ENCODE peak calls at places on chromosomes 4 and X, in six cellular contexts. One of them, this sample, is unnamed.

GRCh38 chr4:67198757-67199156 is 346.5 kb downstream of the CENPC start:
- DNase-seq in NCI-H1092 treated with DMSO at 0.1 percent for 48 hours: peak; percentile 55
- DNase-seq in sciatic nerve: no peak
- DNase-seq in effector memory CD8-positive, alpha-beta T cell: no peak
- DNase-seq in left ventricle myocardium inferior: no peak
- DNase-seq in fibroblast of pulmonary artery: peak; percentile 77
- DNase-seq in this sample: no peak

GRCh38 chrX:134191276-134191675 is 45.7 kb upstream of the CCDC160 start:
- DNase-seq in NCI-H1092 treated with DMSO at 0.1 percent for 48 hours: no peak
- DNase-seq in sciatic nerve: no peak
- DNase-seq in effector memory CD8-positive, alpha-beta T cell: no peak
- DNase-seq in left ventricle myocardium inferior: no peak
- DNase-seq in fibroblast of pulmonary artery: no peak
- DNase-seq in this sample: no peak

GRCh38 chr4:83285022-83285387 is 407 bp upstream of the COQ2 start:
- DNase-seq in NCI-H1092 treated with DMSO at 0.1 percent for 48 hours: peak; percentile 41
- DNase-seq in sciatic nerve: no peak
- DNase-seq in effector memory CD8-positive, alpha-beta T cell: no peak
- DNase-seq in left ventricle myocardium inferior: no peak
- DNase-seq in fibroblast of pulmonary artery: peak; percentile 73
- DNase-seq in this sample: no peak

GRCh38 chr4:2837904-2838496 is 5.6 kb upstream of the ADD1 start:
- DNase-seq in NCI-H1092 treated with DMSO at 0.1 percent for 48 hours: no peak
- DNase-seq in sciatic nerve: peak; percentile 69
- DNase-seq in effector memory CD8-positive, alpha-beta T cell: peak; percentile 73
- DNase-seq in left ventricle myocardium inferior: no peak
- DNase-seq in fibroblast of pulmonary artery: peak; percentile 74
- DNase-seq in this sample: peak; percentile 70

GRCh38 chrX:115018040-115018647 is 728 bp upstream of the IL13RA2 start:
- DNase-seq in NCI-H1092 treated with DMSO at 0.1 percent for 48 hours: no peak
- DNase-seq in sciatic nerve: no peak
- DNase-seq in effector memory CD8-positive, alpha-beta T cell: no peak
- DNase-seq in left ventricle myocardium inferior: no peak
- DNase-seq in fibroblast of pulmonary artery: peak; percentile 29
- DNase-seq in this sample: no peak

GRCh38 chrX:74438771-74439170 is 17.5 kb downstream of the SLC16A2 start:
- DNase-seq in NCI-H1092 treated with DMSO at 0.1 percent for 48 hours: no peak
- DNase-seq in sciatic nerve: no peak
- DNase-seq in effector memory CD8-positive, alpha-beta T cell: no peak
- DNase-seq in left ventricle myocardium inferior: no peak
- DNase-seq in fibroblast of pulmonary artery: no peak
- DNase-seq in this sample: no peak

GRCh38 chr4:76585897-76586360 is 150.9 kb downstream of the SHROOM3 start:
- DNase-seq in NCI-H1092 treated with DMSO at 0.1 percent for 48 hours: peak; percentile 83
- DNase-seq in sciatic nerve: no peak
- DNase-seq in effector memory CD8-positive, alpha-beta T cell: no peak
- DNase-seq in left ventricle myocardium inferior: peak; percentile 70
- DNase-seq in fibroblast of pulmonary artery: peak; percentile 23
- DNase-seq in this sample: peak; percentile 92

GRCh38 chr4:118282692-118283091 is 70.1 kb downstream of the PRSS12 start:
- DNase-seq in NCI-H1092 treated with DMSO at 0.1 percent for 48 hours: no peak
- DNase-seq in sciatic nerve: no peak
- DNase-seq in effector memory CD8-positive, alpha-beta T cell: no peak
- DNase-seq in left ventricle myocardium inferior: no peak
- DNase-seq in fibroblast of pulmonary artery: peak; percentile 56
- DNase-seq in this sample: no peak

GRCh38 chrX:129496625-129497024 is 26.7 kb downstream of the SMARCA1 start:
- DNase-seq in NCI-H1092 treated with DMSO at 0.1 percent for 48 hours: no peak
- DNase-seq in sciatic nerve: no peak
- DNase-seq in effector memory CD8-positive, alpha-beta T cell: no peak
- DNase-seq in left ventricle myocardium inferior: no peak
- DNase-seq in fibroblast of pulmonary artery: no peak
- DNase-seq in this sample: no peak

GRCh38 chrX:117743469-117744251 is 372.9 kb downstream of the KLHL13 start:
- DNase-seq in NCI-H1092 treated with DMSO at 0.1 percent for 48 hours: peak; percentile 0
- DNase-seq in sciatic nerve: no peak
- DNase-seq in effector memory CD8-positive, alpha-beta T cell: no peak
- DNase-seq in left ventricle myocardium inferior: no peak
- DNase-seq in fibroblast of pulmonary artery: no peak
- DNase-seq in this sample: no peak